ENCODE peak calls at places on chromosomes 12 and 14, in five cellular contexts. D, E, C, I and A are unnamed samples.

GRCh38 chr14:72550513-72550912 is 343.4 kb downstream of the DPF3 start:
- DNase-seq in E (no peak), C (no peak), I (no peak), D (no peak), A (no peak)

GRCh38 chr14:39499514-39499913 is 67.3 kb upstream of the FBXO33 start:
- DNase-seq in C (no peak), I (no peak), D (no peak), E (no peak), A (no peak)

GRCh38 chr12:52496590-52497071 is 3.6 kb upstream of the KRT6A start:
- DNase-seq in D (no peak), I (peak), C (no peak), E (peak), A (peak)

GRCh38 chr12:96824838-96825236 is 82.2 kb upstream of the NEDD1 start:
- DNase-seq in E (no peak), C (no peak), I (no peak), D (no peak), A (no peak)

GRCh38 chr12:95986635-95987535 is 9.3 kb downstream of the HAL start:
- DNase-seq in I (no peak), C (no peak), E (no peak), D (no peak), A (no peak)

GRCh38 chr12:73308747-73309146 is 1036.6 kb downstream of the TRHDE start:
- DNase-seq in D (no peak), E (no peak), C (no peak), I (no peak), A (peak)

GRCh38 chr14:64686216-64686615 is 18.0 kb upstream of the PLEKHG3 start:
- DNase-seq in E (no peak), D (no peak), C (no peak), I (no peak), A (no peak)

GRCh38 chr14:96384053-96384452 is 7.9 kb upstream of the AK7 start:
- DNase-seq in E (no peak), C (no peak), I (no peak), D (no peak), A (no peak)

GRCh38 chr12:79420146-79420618 is 270.6 kb downstream of the PAWR start:
- DNase-seq in I (peak), D (no peak), E (peak), C (no peak), A (peak)

GRCh38 chr12:128339121-128339520 is 72.2 kb downstream of the TMEM132C start:
- DNase-seq in D (peak), I (no peak), C (no peak), E (no peak), A (no peak)

GRCh38 chr12:16884819-16885218 is 278.9 kb upstream of the LMO3 start:
- DNase-seq in D (no peak), I (no peak), C (no peak), E (no peak), A (no peak)

GRCh38 chr12:24754690-24755638 is 193.9 kb downstream of the BCAT1 start:
- DNase-seq in I (peak), C (no peak), D (no peak), E (peak), A (peak)

GRCh38 chr12:102120886-102121285 is 903 bp downstream of the PARPBP start:
- DNase-seq in E (peak), I (peak), D (no peak), C (no peak), A (peak)

GRCh38 chr14:69043598-69044267 is 64.6 kb upstream of the ACTN1 start:
- DNase-seq in C (peak), I (peak), D (no peak), E (peak), A (peak)

GRCh38 chr14:94158239-94158888 is 15.8 kb upstream of the PPP4R4 start:
- DNase-seq in C (no peak), E (no peak), I (no peak), D (no peak), A (no peak)

GRCh38 chr12:31897791-31898503 is 61.3 kb upstream of the RESF1 start:
- DNase-seq in C (no peak), E (no peak), D (no peak), I (peak), A (no peak)

GRCh38 chr12:114920828-114921579 is 237.0 kb upstream of the TBX3 start:
- DNase-seq in I (peak), E (peak), C (no peak), D (no peak), A (peak)

GRCh38 chr14:43535231-43535838 is 971.7 kb downstream of the FSCB start:
- DNase-seq in C (no peak), D (no peak), E (no peak), I (no peak), A (no peak)

GRCh38 chr12:77521458-77522115 is 309.1 kb upstream of the NAV3 start:
- DNase-seq in I (peak), C (no peak), D (no peak), E (peak), A (no peak)

GRCh38 chr12:2335517-2335916 is 282.7 kb downstream of the CACNA1C start:
- DNase-seq in E (peak), I (no peak), C (no peak), D (no peak), A (no peak)

GRCh38 chr14:58639842-58640484 is 2.2 kb downstream of the DACT1 start:
- DNase-seq in E (peak), D (peak), I (peak), C (no peak), A (peak)
- H3K4me3 ChIP-seq in E (peak), D (no peak), I (peak), C (peak), A (no peak)

GRCh38 chr12:11497438-11497837 is 102.1 kb upstream of the PRB2 start:
- DNase-seq in I (no peak), C (no peak), E (no peak), D (no peak), A (no peak)
- H3K4me3 ChIP-seq in I (no peak), C (no peak), E (no peak), D (no peak), A (no peak)

GRCh38 chr14:24195186-24196070 is at the start of gene TM9SF1:
- DNase-seq in E (peak), D (peak), I (peak), C (peak), A (peak)

GRCh38 chr14:24196071-24197061 is 1.1 kb upstream of the TM9SF1 start:
- DNase-seq in C (no peak), E (peak), D (no peak), I (peak), A (no peak)

GRCh38 chr14:24192933-24193332 is 2.3 kb downstream of the TM9SF1 start:
- DNase-seq in C (no peak), D (no peak), E (no peak), I (no peak), A (no peak)

GRCh38 chr14:24194873-24195185 is 412 bp downstream of the TM9SF1 start:
- DNase-seq in I (no peak), E (no peak), D (no peak), C (no peak), A (no peak)

GRCh38 chr14:24194186-24194872 is 912 bp downstream of the TM9SF1 start:
- DNase-seq in D (no peak), C (no peak), I (no peak), E (no peak), A (no peak)
- H3K4me3 ChIP-seq in D (peak), C (peak), I (peak), E (peak), A (peak)

GRCh38 chr14:59585891-59586554 is 9.4 kb upstream of the CCDC175 start:
- DNase-seq in C (no peak), E (peak), D (no peak), I (peak), A (peak)
- H3K4me3 ChIP-seq in C (no peak), E (no peak), D (no peak), I (no peak), A (peak)